ENCODE peak calls at places on chromosomes 1 and 21, in four cellular contexts. U is mammary epithelial cell, Z is A549, K is ovary. G is an unnamed sample.

GRCh38 chr21:26388731-26389231 is 184.3 kb downstream of the CYYR1 start:
- DNase-seq in U (peak), Z (peak), K (no peak), G (peak)

GRCh38 chr1:214003233-214003632 is 15.5 kb downstream of the PROX1 start:
- DNase-seq in U (no peak), Z (no peak), K (no peak), G (no peak)

GRCh38 chr1:117932576-117932975 is 3.0 kb downstream of the WDR3 start:
- DNase-seq in U (no peak), Z (no peak), K (no peak), G (no peak)

GRCh38 chr21:33825898-33826297 is 89.7 kb downstream of the ATP5PO start:
- DNase-seq in U (no peak), Z (no peak), K (no peak), G (no peak)

GRCh38 chr1:51215169-51215568 is 20.9 kb upstream of the RNF11 start:
- DNase-seq in U (peak), Z (no peak), K (no peak), G (no peak)

GRCh38 chr1:165073402-165074007 is 283.0 kb downstream of the LMX1A start:
- DNase-seq in U (peak), Z (peak), K (no peak), G (peak)

GRCh38 chr1:169509354-169509753 is 23.6 kb upstream of the SLC19A2 start:
- DNase-seq in U (no peak), Z (peak), K (no peak), G (no peak)

GRCh38 chr21:45032977-45033705 is 41.2 kb upstream of the ADARB1 start:
- DNase-seq in U (no peak), Z (no peak), K (peak), G (no peak)

GRCh38 chr1:25711555-25712298 is 88.3 kb upstream of the SELENON start:
- DNase-seq in U (no peak), Z (no peak), K (no peak), G (no peak)

GRCh38 chr21:46099476-46099875 is 1.6 kb downstream of the COL6A2 start:
- DNase-seq in U (no peak), Z (no peak), K (peak), G (no peak)

GRCh38 chr1:47569681-47570470 is 132.0 kb downstream of the FOXD2 start:
- DNase-seq in U (peak), Z (peak), K (no peak), G (peak)

GRCh38 chr21:44871576-44872265 is 1.8 kb downstream of the PTTG1IP start:
- DNase-seq in U (peak), Z (peak), K (peak), G (no peak)

GRCh38 chr1:17287377-17287776 is 20.6 kb upstream of the PADI4 start:
- DNase-seq in U (peak), Z (peak), K (no peak), G (no peak)

GRCh38 chr1:208935517-208936187 is 647.9 kb upstream of the CAMK1G start:
- DNase-seq in U (no peak), Z (no peak), K (no peak), G (no peak)

GRCh38 chr1:222897527-222898190 is 82.8 kb downstream of the DISP1 start:
- DNase-seq in U (no peak), Z (no peak), K (no peak), G (no peak)

GRCh38 chr1:224047538-224047937 is 66.4 kb upstream of the FBXO28 start:
- DNase-seq in U (no peak), Z (no peak), K (no peak), G (no peak)

GRCh38 chr1:109659145-109659544 is 3.2 kb downstream of the GSTM4 start:
- DNase-seq in U (no peak), Z (no peak), K (no peak), G (no peak)

GRCh38 chr1:197467881-197468280 is 199.8 kb downstream of the CRB1 start:
- DNase-seq in U (no peak), Z (no peak), K (no peak), G (no peak)

GRCh38 chr21:39153373-39153772 is 29.9 kb downstream of the PSMG1 start:
- DNase-seq in U (no peak), Z (peak), K (no peak), G (no peak)

GRCh38 chr1:184881941-184882648 is 92.2 kb downstream of the NIBAN1 start:
- DNase-seq in U (no peak), Z (no peak), K (no peak), G (no peak)

GRCh38 chr1:42462828-42463763 is at the start of gene CCDC30:
- DNase-seq in U (peak), Z (peak), K (peak), G (peak)

GRCh38 chr1:201792534-201793305 is 36.2 kb upstream of the IPO9 start:
- DNase-seq in U (peak), Z (peak), K (peak), G (peak)

GRCh38 chr1:17235135-17235880 is 13.6 kb upstream of the PADI3 start:
- DNase-seq in U (no peak), Z (peak), K (no peak), G (no peak)

GRCh38 chr1:36324322-36324802 is 917 bp upstream of the EVA1B start:
- DNase-seq in U (no peak), Z (no peak), K (peak), G (no peak)

GRCh38 chr1:2322065-2322571 is 69.2 kb downstream of the MORN1 start:
- DNase-seq in U (no peak), Z (no peak), K (peak), G (peak)

DNA sequence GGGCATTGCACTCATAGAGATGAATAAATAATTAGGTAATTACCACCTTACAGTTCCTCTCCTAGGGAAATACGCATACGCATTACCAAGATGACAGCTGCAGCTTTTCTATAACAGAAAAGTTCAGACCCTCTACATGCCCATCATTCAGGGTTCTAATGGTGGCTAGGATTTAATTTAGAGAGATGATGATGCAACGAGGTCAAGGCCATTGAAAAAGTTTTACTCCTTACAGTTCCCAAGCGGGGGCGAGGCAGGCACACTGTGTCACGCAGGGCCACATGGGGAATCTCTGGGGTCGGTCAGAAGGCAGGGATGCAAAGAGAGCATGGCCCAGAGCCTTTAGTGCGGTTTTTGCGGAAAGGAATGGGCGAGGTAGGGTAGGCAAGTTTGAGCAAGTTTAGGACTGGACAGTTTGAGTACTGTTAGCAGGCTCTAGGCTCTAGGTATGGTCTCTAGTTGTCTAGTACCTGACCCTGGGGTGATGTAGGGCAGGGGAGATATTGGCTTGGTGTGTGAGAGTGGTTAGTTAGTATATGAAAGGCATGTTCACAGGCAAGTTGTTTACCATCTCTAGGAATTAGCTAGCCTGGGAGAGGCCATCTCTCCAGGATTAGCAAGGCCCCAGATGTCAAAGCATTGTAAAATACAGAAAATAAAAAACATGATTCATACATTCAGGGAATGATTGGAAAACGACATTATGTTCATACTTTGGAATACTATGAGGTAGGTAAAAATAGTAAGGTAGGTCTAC is 29.6 kb upstream of the ID3 start:
- DNase-seq in U (peak), Z (no peak), K (no peak), G (no peak)
- H3K4me3 ChIP-seq in U (no peak), Z (no peak), K (no peak), G (no peak)

GRCh38 chr1:182604835-182605164 is 611 bp upstream of the RGS16 start:
- DNase-seq in U (no peak), Z (no peak), K (no peak), G (no peak)

GRCh38 chr1:182603646-182604127 is 502 bp downstream of the RGS16 start:
- DNase-seq in U (no peak), Z (no peak), K (no peak), G (no peak)

GRCh38 chr1:182602945-182603645 is 1.1 kb downstream of the RGS16 start:
- DNase-seq in U (no peak), Z (no peak), K (no peak), G (no peak)

GRCh38 chr1:182601926-182602325 is 2.3 kb downstream of the RGS16 start:
- DNase-seq in U (no peak), Z (no peak), K (no peak), G (no peak)

DNA sequence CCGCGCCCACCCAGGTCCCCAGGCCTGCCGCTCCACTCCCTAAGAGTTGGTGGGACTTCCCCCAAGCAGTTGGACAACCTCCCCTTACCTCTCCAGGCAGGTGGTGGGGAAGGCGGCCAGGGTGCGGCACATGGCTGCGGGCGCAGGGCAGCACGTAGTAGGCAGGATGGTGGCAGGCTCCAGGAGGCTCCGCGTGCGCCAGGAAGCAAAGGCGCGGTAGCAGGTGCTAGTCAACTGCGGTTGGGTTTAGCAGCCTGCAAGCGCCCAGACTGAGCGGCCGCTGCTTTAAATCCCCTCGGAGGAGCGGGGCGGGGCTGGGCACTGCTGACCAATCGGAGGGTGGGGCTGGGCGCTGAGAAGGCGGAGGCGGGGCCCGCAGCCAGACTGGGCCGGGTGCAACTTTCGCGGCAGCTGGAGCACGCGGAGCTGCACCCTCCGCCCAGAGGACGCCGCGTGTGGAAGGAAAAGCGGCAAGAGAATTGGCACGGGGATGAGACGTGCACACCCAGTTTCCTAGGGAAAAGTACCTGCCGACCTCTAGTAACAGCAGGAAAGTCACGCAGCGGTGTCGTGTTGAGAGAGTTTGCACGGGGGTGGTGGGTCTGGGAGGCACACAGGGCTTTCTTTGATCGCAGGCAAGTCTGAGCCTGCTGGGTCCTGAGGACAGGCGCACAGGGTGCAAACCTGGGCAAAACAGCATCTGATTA is at the start of gene RGS16:
- DNase-seq in U (peak), Z (peak), K (peak), G (peak)
- TF ChIP-seq CTCF in U (no peak), Z (no peak), K (no peak), G (no peak)

DNA sequence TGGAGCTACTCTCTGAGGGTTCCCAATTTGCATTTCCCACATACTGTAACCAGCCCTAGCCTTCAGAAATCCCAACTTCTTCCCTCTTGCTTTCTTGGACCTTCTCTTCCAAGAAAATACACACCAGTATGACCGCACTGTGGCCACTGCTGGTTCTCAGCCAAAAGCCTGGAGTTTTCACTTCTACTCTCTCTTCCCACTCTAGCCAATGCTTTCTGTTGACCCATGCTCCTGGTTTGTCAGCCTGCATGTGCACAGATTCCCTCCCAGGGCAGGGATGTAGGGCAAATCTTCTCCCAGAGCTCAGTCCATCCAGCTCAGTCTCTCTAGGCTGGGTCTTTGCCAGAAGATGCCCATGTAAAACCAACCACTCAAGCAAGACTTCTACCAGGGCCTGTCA is 652 bp downstream of the SLAMF1 start:
- DNase-seq in U (no peak), Z (no peak), K (no peak), G (no peak)
- H3K4me3 ChIP-seq in U (no peak), Z (no peak), K (no peak), G (no peak)

GRCh38 chr21:28742527-28742926 is 250.2 kb downstream of the LTN1 start:
- DNase-seq in U (peak), Z (no peak), K (no peak), G (no peak)
- TF ChIP-seq CTCF in U (peak), Z (no peak), K (no peak), G (no peak)

GRCh38 chr1:88300864-88301263 is 383.2 kb upstream of the PKN2 start:
- DNase-seq in U (no peak), Z (no peak), K (no peak), G (no peak)

GRCh38 chr1:88291902-88292301 is 392.2 kb upstream of the PKN2 start:
- DNase-seq in U (no peak), Z (no peak), K (peak), G (no peak)

GRCh38 chr1:88293791-88294190 is 390.3 kb upstream of the PKN2 start:
- DNase-seq in U (no peak), Z (no peak), K (no peak), G (no peak)

DNA sequence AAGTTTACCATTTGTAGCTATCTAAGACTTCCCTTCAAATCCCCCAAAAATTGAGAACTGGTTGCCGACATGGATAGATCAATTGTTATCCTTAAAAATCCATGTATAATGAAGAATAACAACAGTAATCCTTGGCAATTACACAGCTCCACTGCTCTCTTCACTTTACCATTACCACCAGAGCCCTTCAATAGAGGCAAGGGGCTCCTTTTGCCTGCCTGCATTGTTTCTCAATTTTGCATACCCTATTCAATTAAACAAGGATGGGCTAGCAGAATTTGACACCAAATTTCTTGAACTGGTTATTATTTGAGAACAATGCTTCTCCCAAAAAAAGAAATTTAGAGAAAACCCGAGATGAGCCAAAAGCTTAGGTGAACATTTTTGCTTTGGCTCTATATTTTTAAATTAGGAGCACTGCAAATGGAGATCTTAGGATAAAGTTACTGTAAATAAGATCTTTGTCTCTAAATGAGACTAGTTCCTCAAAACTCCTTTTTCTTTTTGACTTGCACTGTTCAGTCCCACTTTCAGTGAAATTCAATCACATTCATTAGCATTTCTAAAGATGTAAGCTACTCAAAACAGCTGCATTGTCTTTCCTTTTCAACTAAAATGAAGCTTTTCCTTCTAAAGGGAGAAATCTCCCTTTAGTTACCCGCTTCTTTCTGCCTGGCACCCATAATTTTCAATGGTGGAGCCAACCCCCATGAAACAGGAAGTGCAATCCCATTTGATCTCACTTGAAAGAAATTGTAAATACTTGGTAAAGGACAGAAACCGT is 387.7 kb upstream of the PKN2 start:
- DNase-seq in U (no peak), Z (no peak), K (no peak), G (no peak)
- H3K4me3 ChIP-seq in U (no peak), Z (no peak), K (no peak), G (no peak)

DNA sequence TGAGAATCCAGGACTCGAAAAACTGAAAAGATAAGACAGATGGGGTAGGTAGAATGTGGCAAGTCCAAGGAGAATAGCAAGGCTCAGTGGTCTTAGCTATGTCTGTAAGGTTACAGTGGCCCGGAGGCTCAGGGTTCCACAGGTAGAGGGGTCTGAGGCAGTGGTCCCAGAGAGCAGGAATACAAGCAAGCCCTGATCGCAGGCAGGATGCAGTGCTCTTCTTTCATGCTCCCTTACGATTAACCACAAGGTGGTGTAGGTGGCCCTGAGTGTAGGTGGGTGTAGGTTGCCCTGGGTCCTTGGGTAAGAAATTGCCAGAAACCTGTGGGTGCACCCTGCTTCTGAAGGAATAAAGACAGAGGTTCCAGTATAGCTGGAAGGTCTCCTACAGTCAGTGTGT is 99.1 kb upstream of the RAB3GAP2 start:
- DNase-seq in U (no peak), Z (no peak), K (no peak), G (no peak)
- TF ChIP-seq CTCF in U (peak), Z (no peak), K (no peak), G (no peak)

GRCh38 chr1:112722601-112723510 is 7.7 kb upstream of the PPM1J start:
- DNase-seq in U (no peak), Z (no peak), K (peak), G (no peak)
- H3K4me3 ChIP-seq in U (no peak), Z (no peak), K (peak), G (no peak)

GRCh38 chr1:84387480-84388163 is 10.7 kb upstream of the DNASE2B start:
- DNase-seq in U (no peak), Z (no peak), K (no peak), G (no peak)
- TF ChIP-seq CTCF in U (no peak), Z (no peak), K (no peak), G (peak)